ENCODE peak calls at places on chromosomes 2 and 18, in six cellular contexts. E is neural progenitor cell; Q is activated T-helper 9 cell treated with anti-CD3 and anti-CD28 coated beads, Interleukin-2, amount 50 U/mL, for 16 hours; B is NCI-H1092; H is amygdala; D is T-cell. V is an unnamed sample.
A peak's percentile ranks its signal among the peaks of the same experiment; 100 is the strongest.

GRCh38 chr2:38093503-38093902 is 17.6 kb upstream of the CYP1B1 start:
- DNase-seq in B (no peak), Q (no peak), H (no peak), E (no peak), D (no peak), V (no peak)

GRCh38 chr2:6776125-6776524 is 89.6 kb downstream of the CMPK2 start:
- DNase-seq in H (no peak), Q (no peak), B (no peak), D (no peak), E (no peak), V (no peak)

GRCh38 chr18:61666876-61667590 is 225.8 kb downstream of the RNF152 start:
- DNase-seq in D (no peak), Q (no peak), H (no peak), E (no peak), B (no peak), V (no peak)

GRCh38 chr18:74465775-74466174 is 8.7 kb upstream of the DIPK1C start:
- DNase-seq in H (no peak), Q (no peak), B (no peak), E (no peak), D (no peak), V (no peak)

GRCh38 chr2:120525056-120526046 is 179.4 kb downstream of the INHBB start:
- DNase-seq in E (no peak), Q (no peak), D (no peak), B (no peak), H (no peak), V (no peak)

GRCh38 chr2:221517362-221518121 is 54.6 kb downstream of the EPHA4 start:
- DNase-seq in B (no peak), D (peak; percentile 67), H (no peak), Q (peak; percentile 53), E (no peak), V (no peak)

GRCh38 chr18:49944681-49945080 is 131.3 kb upstream of the ACAA2 start:
- DNase-seq in B (peak; percentile 4), Q (no peak), E (no peak), H (no peak), D (no peak), V (no peak)

GRCh38 chr2:58762176-58762781 is 521.2 kb upstream of the FANCL start:
- DNase-seq in E (peak; percentile 84), H (peak; percentile 21), D (no peak), Q (no peak), B (peak; percentile 14), V (peak; percentile 8)

GRCh38 chr2:235500761-235501662 is 7.2 kb downstream of the AGAP1 start:
- DNase-seq in H (no peak), Q (no peak), D (no peak), B (no peak), E (peak; percentile 32), V (no peak)